ENCODE peak calls at places on chromosomes 12 and 14, in nine cellular contexts. One of them, this sample, is unnamed.

GRCh38 chr12:105523164-105524057 is 192.9 kb downstream of the C12orf75 start:
- DNase-seq in stimulated activated CD4-positive, alpha-beta T cell treated with anti-CD3 and anti-CD28 coated beads, TNF-alpha, amount 100 ng/mL, for 48 hours: no peak
- DNase-seq in HTR-8/SVneo: peak
- DNase-seq in amniotic stem cell: peak
- DNase-seq in SW480: no peak
- DNase-seq in HL-60: no peak
- DNase-seq in mucosa of gallbladder: peak
- DNase-seq in AML-193: no peak
- DNase-seq in left lobe of liver: no peak
- DNase-seq in this sample: no peak

GRCh38 chr14:75566321-75566720 is 12.1 kb upstream of the FLVCR2 start:
- DNase-seq in stimulated activated CD4-positive, alpha-beta T cell treated with anti-CD3 and anti-CD28 coated beads, TNF-alpha, amount 100 ng/mL, for 48 hours: peak
- DNase-seq in HTR-8/SVneo: no peak
- DNase-seq in amniotic stem cell: no peak
- DNase-seq in SW480: peak
- DNase-seq in HL-60: no peak
- DNase-seq in mucosa of gallbladder: no peak
- DNase-seq in AML-193: no peak
- DNase-seq in left lobe of liver: no peak
- DNase-seq in this sample: no peak

GRCh38 chr12:974281-974862 is 16.7 kb upstream of the ERC1 start:
- DNase-seq in stimulated activated CD4-positive, alpha-beta T cell treated with anti-CD3 and anti-CD28 coated beads, TNF-alpha, amount 100 ng/mL, for 48 hours: no peak
- DNase-seq in HTR-8/SVneo: no peak
- DNase-seq in amniotic stem cell: no peak
- DNase-seq in SW480: no peak
- DNase-seq in HL-60: no peak
- DNase-seq in mucosa of gallbladder: no peak
- DNase-seq in AML-193: no peak
- DNase-seq in left lobe of liver: no peak
- DNase-seq in this sample: no peak

GRCh38 chr12:18130855-18131254 is 40.9 kb upstream of the RERGL start:
- DNase-seq in stimulated activated CD4-positive, alpha-beta T cell treated with anti-CD3 and anti-CD28 coated beads, TNF-alpha, amount 100 ng/mL, for 48 hours: no peak
- DNase-seq in HTR-8/SVneo: no peak
- DNase-seq in amniotic stem cell: no peak
- DNase-seq in SW480: no peak
- DNase-seq in HL-60: no peak
- DNase-seq in mucosa of gallbladder: no peak
- DNase-seq in AML-193: no peak
- DNase-seq in left lobe of liver: no peak
- DNase-seq in this sample: no peak

GRCh38 chr14:101460521-101460920 is 100.8 kb upstream of the DIO3 start:
- DNase-seq in stimulated activated CD4-positive, alpha-beta T cell treated with anti-CD3 and anti-CD28 coated beads, TNF-alpha, amount 100 ng/mL, for 48 hours: no peak
- DNase-seq in HTR-8/SVneo: no peak
- DNase-seq in amniotic stem cell: no peak
- DNase-seq in SW480: peak
- DNase-seq in HL-60: no peak
- DNase-seq in mucosa of gallbladder: no peak
- DNase-seq in AML-193: no peak
- DNase-seq in left lobe of liver: no peak
- DNase-seq in this sample: no peak

GRCh38 chr12:89469361-89469760 is 55.2 kb downstream of the GALNT4 start:
- DNase-seq in stimulated activated CD4-positive, alpha-beta T cell treated with anti-CD3 and anti-CD28 coated beads, TNF-alpha, amount 100 ng/mL, for 48 hours: no peak
- DNase-seq in HTR-8/SVneo: no peak
- DNase-seq in amniotic stem cell: peak
- DNase-seq in SW480: no peak
- DNase-seq in HL-60: no peak
- DNase-seq in mucosa of gallbladder: no peak
- DNase-seq in AML-193: no peak
- DNase-seq in left lobe of liver: no peak
- DNase-seq in this sample: no peak

GRCh38 chr14:93036652-93037341 is 78.9 kb downstream of the ITPK1 start:
- DNase-seq in stimulated activated CD4-positive, alpha-beta T cell treated with anti-CD3 and anti-CD28 coated beads, TNF-alpha, amount 100 ng/mL, for 48 hours: no peak
- DNase-seq in HTR-8/SVneo: no peak
- DNase-seq in amniotic stem cell: no peak
- DNase-seq in SW480: peak
- DNase-seq in HL-60: no peak
- DNase-seq in mucosa of gallbladder: no peak
- DNase-seq in AML-193: no peak
- DNase-seq in left lobe of liver: no peak
- DNase-seq in this sample: no peak

GRCh38 chr12:126767334-126767733 is 1499.6 kb upstream of the TMEM132C start:
- DNase-seq in stimulated activated CD4-positive, alpha-beta T cell treated with anti-CD3 and anti-CD28 coated beads, TNF-alpha, amount 100 ng/mL, for 48 hours: no peak
- DNase-seq in HTR-8/SVneo: no peak
- DNase-seq in amniotic stem cell: no peak
- DNase-seq in SW480: no peak
- DNase-seq in HL-60: no peak
- DNase-seq in mucosa of gallbladder: no peak
- DNase-seq in AML-193: no peak
- DNase-seq in left lobe of liver: no peak
- DNase-seq in this sample: no peak

GRCh38 chr12:7498832-7499231 is 4.7 kb downstream of the CD163 start:
- DNase-seq in stimulated activated CD4-positive, alpha-beta T cell treated with anti-CD3 and anti-CD28 coated beads, TNF-alpha, amount 100 ng/mL, for 48 hours: no peak
- DNase-seq in HTR-8/SVneo: peak
- DNase-seq in amniotic stem cell: peak
- DNase-seq in SW480: no peak
- DNase-seq in HL-60: no peak
- DNase-seq in mucosa of gallbladder: no peak
- DNase-seq in AML-193: no peak
- DNase-seq in left lobe of liver: no peak
- DNase-seq in this sample: no peak

GRCh38 chr14:100605706-100606686 is 18.8 kb upstream of the BEGAIN start:
- DNase-seq in stimulated activated CD4-positive, alpha-beta T cell treated with anti-CD3 and anti-CD28 coated beads, TNF-alpha, amount 100 ng/mL, for 48 hours: no peak
- DNase-seq in HTR-8/SVneo: no peak
- DNase-seq in amniotic stem cell: no peak
- DNase-seq in SW480: no peak
- DNase-seq in HL-60: no peak
- DNase-seq in mucosa of gallbladder: no peak
- DNase-seq in AML-193: no peak
- DNase-seq in left lobe of liver: no peak
- DNase-seq in this sample: no peak

GRCh38 chr12:24964342-24964741 is 15.4 kb upstream of the BCAT1 start:
- DNase-seq in stimulated activated CD4-positive, alpha-beta T cell treated with anti-CD3 and anti-CD28 coated beads, TNF-alpha, amount 100 ng/mL, for 48 hours: no peak
- DNase-seq in HTR-8/SVneo: no peak
- DNase-seq in amniotic stem cell: no peak
- DNase-seq in SW480: no peak
- DNase-seq in HL-60: no peak
- DNase-seq in mucosa of gallbladder: no peak
- DNase-seq in AML-193: no peak
- DNase-seq in left lobe of liver: no peak
- DNase-seq in this sample: no peak

GRCh38 chr12:51177897-51178296 is 5.0 kb upstream of the TFCP2 start:
- DNase-seq in stimulated activated CD4-positive, alpha-beta T cell treated with anti-CD3 and anti-CD28 coated beads, TNF-alpha, amount 100 ng/mL, for 48 hours: no peak
- DNase-seq in HTR-8/SVneo: no peak
- DNase-seq in amniotic stem cell: no peak
- DNase-seq in SW480: no peak
- DNase-seq in HL-60: no peak
- DNase-seq in mucosa of gallbladder: no peak
- DNase-seq in AML-193: no peak
- DNase-seq in left lobe of liver: no peak
- DNase-seq in this sample: no peak

GRCh38 chr14:86012391-86012790 is 482.4 kb downstream of the FLRT2 start:
- DNase-seq in stimulated activated CD4-positive, alpha-beta T cell treated with anti-CD3 and anti-CD28 coated beads, TNF-alpha, amount 100 ng/mL, for 48 hours: no peak
- DNase-seq in HTR-8/SVneo: no peak
- DNase-seq in amniotic stem cell: no peak
- DNase-seq in SW480: no peak
- DNase-seq in HL-60: no peak
- DNase-seq in mucosa of gallbladder: no peak
- DNase-seq in AML-193: no peak
- DNase-seq in left lobe of liver: no peak
- DNase-seq in this sample: no peak